ENCODE peak calls at places on chromosome 6, in nine cellular contexts. One of them, this sample, is unnamed.

GRCh38 chr6:54315692-54316091 is 7.5 kb downstream of the TINAG start:
- DNase-seq in prostate gland: no peak
- DNase-seq in spleen: no peak
- DNase-seq in HCT116: no peak
- DNase-seq in H1: no peak
- DNase-seq in transverse colon: no peak
- DNase-seq in HepG2: no peak
- DNase-seq in endothelial cell of umbilical vein: no peak
- DNase-seq in GM12878: no peak
- DNase-seq in this sample: no peak

GRCh38 chr6:42901538-42901957 is 14.3 kb upstream of the PTCRA start:
- DNase-seq in prostate gland: peak
- DNase-seq in GM12878: peak
- DNase-seq in H1: peak
- DNase-seq in endothelial cell of umbilical vein: peak
- DNase-seq in spleen: peak
- DNase-seq in transverse colon: peak
- DNase-seq in HCT116: peak
- DNase-seq in HepG2: peak
- DNase-seq in this sample: no peak

GRCh38 chr6:108171291-108171917 is 5.6 kb downstream of the NR2E1 start:
- DNase-seq in HepG2: no peak
- DNase-seq in GM12878: no peak
- DNase-seq in spleen: no peak
- DNase-seq in HCT116: no peak
- DNase-seq in H1: peak
- DNase-seq in transverse colon: no peak
- DNase-seq in endothelial cell of umbilical vein: no peak
- DNase-seq in prostate gland: no peak
- DNase-seq in this sample: no peak

GRCh38 chr6:158057213-158057987 is 75.7 kb downstream of the SYNJ2 start:
- DNase-seq in transverse colon: no peak
- DNase-seq in spleen: no peak
- DNase-seq in H1: no peak
- DNase-seq in prostate gland: no peak
- DNase-seq in HCT116: peak
- DNase-seq in GM12878: no peak
- DNase-seq in HepG2: no peak
- DNase-seq in endothelial cell of umbilical vein: peak
- DNase-seq in this sample: no peak

GRCh38 chr6:47700051-47700450 is 1.7 kb downstream of the ADGRF4 start:
- DNase-seq in endothelial cell of umbilical vein: no peak
- DNase-seq in HepG2: no peak
- DNase-seq in H1: no peak
- DNase-seq in transverse colon: no peak
- DNase-seq in spleen: no peak
- DNase-seq in HCT116: no peak
- DNase-seq in prostate gland: peak
- DNase-seq in GM12878: no peak
- DNase-seq in this sample: no peak

GRCh38 chr6:128032047-128032446 is 131.2 kb upstream of the THEMIS start:
- DNase-seq in endothelial cell of umbilical vein: no peak
- DNase-seq in HCT116: no peak
- DNase-seq in HepG2: no peak
- DNase-seq in GM12878: no peak
- DNase-seq in spleen: no peak
- DNase-seq in H1: no peak
- DNase-seq in prostate gland: no peak
- DNase-seq in transverse colon: no peak
- DNase-seq in this sample: no peak

GRCh38 chr6:135475292-135475886 is 22.2 kb downstream of the AHI1 start:
- DNase-seq in transverse colon: no peak
- DNase-seq in endothelial cell of umbilical vein: no peak
- DNase-seq in HepG2: no peak
- DNase-seq in HCT116: no peak
- DNase-seq in prostate gland: no peak
- DNase-seq in H1: no peak
- DNase-seq in spleen: no peak
- DNase-seq in GM12878: no peak
- DNase-seq in this sample: no peak

GRCh38 chr6:17179246-17180073 is 77.6 kb downstream of the STMND1 start:
- DNase-seq in prostate gland: no peak
- DNase-seq in HCT116: no peak
- DNase-seq in H1: no peak
- DNase-seq in HepG2: no peak
- DNase-seq in transverse colon: no peak
- DNase-seq in endothelial cell of umbilical vein: no peak
- DNase-seq in GM12878: no peak
- DNase-seq in spleen: no peak
- DNase-seq in this sample: no peak

GRCh38 chr6:33664506-33665057 is 43.5 kb downstream of the ITPR3 start:
- DNase-seq in GM12878: no peak
- DNase-seq in HepG2: no peak
- DNase-seq in H1: no peak
- DNase-seq in spleen: no peak
- DNase-seq in endothelial cell of umbilical vein: no peak
- DNase-seq in HCT116: no peak
- DNase-seq in prostate gland: no peak
- DNase-seq in transverse colon: no peak
- DNase-seq in this sample: no peak

GRCh38 chr6:144334150-144334708 is 49.1 kb downstream of the UTRN start:
- DNase-seq in HCT116: no peak
- DNase-seq in spleen: peak
- DNase-seq in prostate gland: no peak
- DNase-seq in transverse colon: peak
- DNase-seq in HepG2: no peak
- DNase-seq in H1: peak
- DNase-seq in GM12878: no peak
- DNase-seq in endothelial cell of umbilical vein: no peak
- DNase-seq in this sample: no peak

GRCh38 chr6:41191569-41191968 is 9.4 kb downstream of the TREML2 start:
- DNase-seq in GM12878: no peak
- DNase-seq in H1: peak
- DNase-seq in HepG2: no peak
- DNase-seq in transverse colon: peak
- DNase-seq in spleen: peak
- DNase-seq in endothelial cell of umbilical vein: peak
- DNase-seq in prostate gland: no peak
- DNase-seq in HCT116: peak
- DNase-seq in this sample: no peak

DNA sequence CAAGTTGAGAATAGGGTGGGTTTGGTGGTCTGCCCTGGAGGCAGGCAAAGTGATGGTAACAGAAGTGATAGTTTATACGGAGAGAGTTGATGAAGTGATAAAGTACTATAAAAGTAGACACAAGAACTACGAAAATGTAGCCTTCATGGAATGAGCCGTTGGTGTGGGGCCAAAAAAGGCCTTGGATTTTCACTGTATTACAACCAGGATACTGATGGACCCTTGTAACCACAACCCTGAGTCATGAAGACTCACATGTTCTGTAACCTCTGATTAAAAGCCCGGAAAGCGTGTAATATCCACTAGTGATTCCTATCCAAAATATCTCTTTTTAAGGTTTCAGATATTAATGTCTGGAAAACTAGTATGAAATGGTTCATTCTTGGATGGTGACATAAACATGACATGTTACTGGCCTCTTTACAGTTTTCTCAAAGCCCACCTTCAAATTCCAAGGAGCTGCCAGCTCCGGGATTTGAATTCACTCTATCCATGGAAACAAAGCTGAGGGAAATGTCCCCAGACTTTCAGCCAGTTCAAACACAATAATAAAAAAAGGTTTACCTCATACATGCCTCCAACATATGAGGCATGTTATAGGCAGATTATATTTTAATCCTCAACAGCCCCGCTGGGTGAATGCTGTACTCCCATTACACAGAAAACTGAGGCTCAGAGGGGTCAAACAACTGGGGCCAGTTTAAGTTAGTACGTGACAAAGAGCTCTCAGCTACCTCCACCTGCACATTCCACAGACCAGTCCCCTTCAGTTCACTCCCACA is 55.4 kb downstream of the MRPL14 start:
- DNase-seq in endothelial cell of umbilical vein: peak
- DNase-seq in HCT116: no peak
- DNase-seq in transverse colon: no peak
- DNase-seq in H1: no peak
- DNase-seq in spleen: no peak
- DNase-seq in GM12878: no peak
- DNase-seq in HepG2: no peak
- DNase-seq in prostate gland: no peak
- DNase-seq in this sample: no peak
- TF ChIP-seq POLR2A in endothelial cell of umbilical vein: no peak
- TF ChIP-seq POLR2A in HCT116: no peak
- TF ChIP-seq POLR2A in transverse colon: no peak
- TF ChIP-seq POLR2A in H1: no peak
- TF ChIP-seq POLR2A in spleen: no peak
- TF ChIP-seq POLR2A in GM12878: no peak
- TF ChIP-seq POLR2A in HepG2: no peak
- TF ChIP-seq POLR2A in prostate gland: no peak
- TF ChIP-seq POLR2A in this sample: no peak

DNA sequence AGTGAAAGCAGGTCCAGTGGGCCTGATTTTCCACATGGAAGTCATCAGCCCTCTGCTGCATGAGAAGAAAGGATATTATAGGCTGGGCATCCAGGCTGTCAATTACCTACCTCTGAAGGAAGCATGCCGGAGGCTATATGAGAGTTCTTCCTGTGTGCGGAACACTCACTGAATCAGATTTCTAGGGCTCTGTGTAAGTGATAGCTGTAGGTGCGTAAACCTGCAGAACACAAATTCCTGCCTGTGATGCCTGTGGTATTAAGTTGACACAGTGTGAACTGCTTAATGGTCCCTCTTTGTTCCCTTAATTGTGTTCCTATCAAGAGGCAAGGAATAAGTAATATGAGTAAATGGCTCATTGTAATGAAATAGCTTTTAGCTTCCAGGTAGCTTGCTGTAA is 103.3 kb downstream of the ANKS1A start:
- DNase-seq in endothelial cell of umbilical vein: no peak
- DNase-seq in spleen: no peak
- DNase-seq in H1: no peak
- DNase-seq in GM12878: no peak
- DNase-seq in HepG2: no peak
- DNase-seq in HCT116: no peak
- DNase-seq in transverse colon: no peak
- DNase-seq in prostate gland: no peak
- DNase-seq in this sample: no peak
- TF ChIP-seq POLR2AphosphoS5 in endothelial cell of umbilical vein: no peak
- TF ChIP-seq POLR2AphosphoS5 in spleen: no peak
- TF ChIP-seq POLR2AphosphoS5 in H1: no peak
- TF ChIP-seq POLR2AphosphoS5 in GM12878: no peak
- TF ChIP-seq POLR2AphosphoS5 in HepG2: no peak
- TF ChIP-seq POLR2AphosphoS5 in HCT116: no peak
- TF ChIP-seq POLR2AphosphoS5 in transverse colon: no peak
- TF ChIP-seq POLR2AphosphoS5 in prostate gland: no peak
- TF ChIP-seq POLR2AphosphoS5 in this sample: no peak

GRCh38 chr6:12939314-12939713 is 222.7 kb downstream of the PHACTR1 start:
- DNase-seq in prostate gland: no peak
- DNase-seq in spleen: no peak
- DNase-seq in H1: no peak
- DNase-seq in endothelial cell of umbilical vein: no peak
- DNase-seq in HCT116: no peak
- DNase-seq in transverse colon: no peak
- DNase-seq in GM12878: no peak
- DNase-seq in HepG2: no peak
- DNase-seq in this sample: no peak

GRCh38 chr6:12935637-12936036 is 219.1 kb downstream of the PHACTR1 start:
- DNase-seq in GM12878: no peak
- DNase-seq in transverse colon: no peak
- DNase-seq in prostate gland: no peak
- DNase-seq in HCT116: no peak
- DNase-seq in H1: no peak
- DNase-seq in spleen: no peak
- DNase-seq in HepG2: no peak
- DNase-seq in endothelial cell of umbilical vein: no peak
- DNase-seq in this sample: no peak

GRCh38 chr6:12937971-12938370 is 221.4 kb downstream of the PHACTR1 start:
- DNase-seq in prostate gland: no peak
- DNase-seq in HepG2: no peak
- DNase-seq in endothelial cell of umbilical vein: no peak
- DNase-seq in HCT116: no peak
- DNase-seq in GM12878: no peak
- DNase-seq in spleen: no peak
- DNase-seq in transverse colon: no peak
- DNase-seq in H1: no peak
- DNase-seq in this sample: no peak

GRCh38 chr6:12943549-12943948 is 227.0 kb downstream of the PHACTR1 start:
- DNase-seq in prostate gland: no peak
- DNase-seq in H1: no peak
- DNase-seq in spleen: no peak
- DNase-seq in GM12878: no peak
- DNase-seq in transverse colon: no peak
- DNase-seq in endothelial cell of umbilical vein: no peak
- DNase-seq in HepG2: no peak
- DNase-seq in HCT116: no peak
- DNase-seq in this sample: no peak

GRCh38 chr6:12941422-12941821 is 224.9 kb downstream of the PHACTR1 start:
- DNase-seq in prostate gland: no peak
- DNase-seq in HepG2: no peak
- DNase-seq in spleen: no peak
- DNase-seq in transverse colon: no peak
- DNase-seq in endothelial cell of umbilical vein: no peak
- DNase-seq in GM12878: no peak
- DNase-seq in H1: no peak
- DNase-seq in HCT116: no peak
- DNase-seq in this sample: no peak
- TF ChIP-seq POLR2A in prostate gland: no peak
- TF ChIP-seq POLR2A in HepG2: no peak
- TF ChIP-seq POLR2A in spleen: no peak
- TF ChIP-seq POLR2A in transverse colon: no peak
- TF ChIP-seq POLR2A in endothelial cell of umbilical vein: no peak
- TF ChIP-seq POLR2A in GM12878: no peak
- TF ChIP-seq POLR2A in H1: no peak
- TF ChIP-seq POLR2A in HCT116: no peak
- TF ChIP-seq POLR2A in this sample: no peak

DNA sequence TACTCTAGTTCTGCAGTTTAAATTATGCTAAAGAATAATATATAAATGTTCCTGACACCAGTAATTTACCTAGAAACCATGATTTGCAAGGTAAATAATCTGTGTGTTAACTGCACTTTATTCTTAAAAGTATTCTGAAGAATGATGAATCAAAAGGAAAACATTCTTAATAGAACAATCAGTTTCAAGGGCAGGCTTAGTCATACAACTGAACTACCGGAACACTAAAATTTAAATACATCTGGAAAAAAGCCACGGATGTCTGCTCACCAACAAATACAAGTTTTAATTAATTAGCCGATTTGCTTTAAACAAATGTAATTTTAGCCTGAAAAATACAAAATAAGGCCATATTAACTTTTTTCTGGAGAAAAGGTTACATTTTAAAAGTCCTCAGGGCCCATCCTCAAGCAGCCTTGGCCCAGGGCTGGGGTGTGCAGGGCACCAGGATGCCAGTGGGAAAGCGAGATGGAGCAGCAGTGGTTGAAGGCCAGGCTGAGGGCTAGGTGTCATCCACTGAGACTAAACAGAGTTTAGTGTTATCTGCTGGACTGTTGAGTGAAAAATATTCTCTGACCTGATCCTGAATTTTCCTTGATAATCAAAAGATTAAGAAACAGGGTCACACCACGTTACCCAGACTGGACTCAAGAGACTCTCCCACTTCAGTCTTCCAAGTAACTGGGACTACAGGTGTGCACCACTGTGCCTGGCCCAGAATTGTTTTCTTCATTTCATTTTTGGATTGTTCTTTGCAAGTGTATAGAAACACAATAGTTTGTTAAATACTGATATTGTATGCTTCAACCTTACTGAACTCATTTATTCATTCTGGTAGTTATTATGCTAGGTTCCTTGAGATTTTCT is 88.2 kb upstream of the DST start:
- DNase-seq in prostate gland: no peak
- DNase-seq in GM12878: no peak
- DNase-seq in transverse colon: no peak
- DNase-seq in H1: no peak
- DNase-seq in spleen: no peak
- DNase-seq in endothelial cell of umbilical vein: peak
- DNase-seq in HCT116: no peak
- DNase-seq in HepG2: no peak
- DNase-seq in this sample: no peak
- TF ChIP-seq POLR2AphosphoS5 in prostate gland: no peak
- TF ChIP-seq POLR2AphosphoS5 in GM12878: no peak
- TF ChIP-seq POLR2AphosphoS5 in transverse colon: no peak
- TF ChIP-seq POLR2AphosphoS5 in H1: no peak
- TF ChIP-seq POLR2AphosphoS5 in spleen: no peak
- TF ChIP-seq POLR2AphosphoS5 in endothelial cell of umbilical vein: no peak
- TF ChIP-seq POLR2AphosphoS5 in HCT116: no peak
- TF ChIP-seq POLR2AphosphoS5 in HepG2: no peak
- TF ChIP-seq POLR2AphosphoS5 in this sample: no peak